ENCODE peak calls at places on chromosomes 12 and 14, in ten cellular contexts. X, S, H, U, W, V, K, N, P and F are unnamed samples.
A peak's percentile ranks its signal among the peaks of the same experiment; 100 is the strongest.

GRCh38 chr12:31728289-31728916 is 418 bp downstream of the AMN1 start:
- DNase-seq in X (peak; percentile 52), S (no peak), H (no peak), U (peak; percentile 65), W (no peak), V (peak; percentile 71), K (no peak), N (peak; percentile 78), P (no peak), F (no peak)

GRCh38 chr14:91509083-91509877 is 830 bp downstream of the PPP4R3A start:
- DNase-seq in X (peak; percentile 44), S (no peak), H (peak; percentile 45), U (peak; percentile 46), W (no peak), V (peak; percentile 38), K (peak; percentile 18), N (peak; percentile 54), P (no peak), F (no peak)

GRCh38 chr14:65718629-65719028 is 306.1 kb downstream of the FUT8 start:
- DNase-seq in X (no peak), S (no peak), H (no peak), U (no peak), W (no peak), V (no peak), K (no peak), N (no peak), P (no peak), F (no peak)

GRCh38 chr12:122306407-122306806 is 40.1 kb upstream of the VPS33A start:
- DNase-seq in X (no peak), S (no peak), H (no peak), U (peak; percentile 5), W (no peak), V (peak; percentile 72), K (no peak), N (no peak), P (no peak), F (no peak)

GRCh38 chr12:119082496-119082895 is 96.2 kb upstream of the HSPB8 start:
- DNase-seq in X (no peak), S (no peak), H (no peak), U (no peak), W (no peak), V (no peak), K (no peak), N (peak; percentile 23), P (no peak), F (no peak)

GRCh38 chr12:64560395-64561301 is 49.6 kb upstream of the RASSF3 start:
- DNase-seq in X (no peak), S (peak; percentile 100), H (no peak), U (no peak), W (peak; percentile 98), V (peak; percentile 14), K (no peak), N (no peak), P (no peak), F (peak; percentile 99)

GRCh38 chr12:43309845-43310405 is 242.1 kb downstream of the ADAMTS20 start:
- DNase-seq in X (no peak), S (peak; percentile 74), H (no peak), U (no peak), W (peak; percentile 95), V (no peak), K (no peak), N (no peak), P (no peak), F (peak; percentile 96)

GRCh38 chr12:126108247-126108646 is 1043.0 kb downstream of the AACS start:
- DNase-seq in X (no peak), S (no peak), H (no peak), U (no peak), W (no peak), V (no peak), K (no peak), N (no peak), P (no peak), F (no peak)

GRCh38 chr14:89359477-89360222 is 57.4 kb downstream of the FOXN3 start:
- DNase-seq in X (peak; percentile 36), S (no peak), H (no peak), U (no peak), W (no peak), V (no peak), K (no peak), N (no peak), P (no peak), F (no peak)

GRCh38 chr14:62126885-62127478 is 364.8 kb downstream of the SNAPC1 start:
- DNase-seq in X (no peak), S (peak; percentile 78), H (no peak), U (peak; percentile 56), W (no peak), V (peak; percentile 34), K (peak; percentile 64), N (no peak), P (no peak), F (peak; percentile 32)

GRCh38 chr14:71988954-71989353 is 56.7 kb downstream of the RGS6 start:
- DNase-seq in X (no peak), S (no peak), H (no peak), U (no peak), W (no peak), V (no peak), K (no peak), N (no peak), P (no peak), F (no peak)

GRCh38 chr12:9786726-9787339 is 26.1 kb upstream of the CD69 start:
- DNase-seq in X (no peak), S (no peak), H (no peak), U (no peak), W (no peak), V (no peak), K (no peak), N (no peak), P (no peak), F (no peak)

GRCh38 chr12:124399622-124400021 is 104.7 kb downstream of the RFLNA start:
- DNase-seq in X (no peak), S (no peak), H (no peak), U (peak; percentile 16), W (no peak), V (peak; percentile 53), K (peak; percentile 23), N (no peak), P (no peak), F (no peak)

GRCh38 chr12:124039276-124039675 is 66.3 kb downstream of the ZNF664 start:
- DNase-seq in X (peak; percentile 71), S (peak; percentile 35), H (no peak), U (no peak), W (no peak), V (no peak), K (no peak), N (no peak), P (no peak), F (peak; percentile 4)

GRCh38 chr12:114711689-114712152 is 27.7 kb upstream of the TBX3 start:
- DNase-seq in X (no peak), S (no peak), H (no peak), U (no peak), W (no peak), V (no peak), K (no peak), N (no peak), P (no peak), F (no peak)

GRCh38 chr12:114713466-114714215 is 29.7 kb upstream of the TBX3 start:
- DNase-seq in X (no peak), S (no peak), H (no peak), U (no peak), W (no peak), V (no peak), K (no peak), N (no peak), P (no peak), F (no peak)

GRCh38 chr12:114709112-114709511 is 25.1 kb upstream of the TBX3 start:
- DNase-seq in X (no peak), S (no peak), H (no peak), U (no peak), W (no peak), V (no peak), K (no peak), N (no peak), P (no peak), F (no peak)

GRCh38 chr12:114710151-114710550 is 26.2 kb upstream of the TBX3 start:
- DNase-seq in X (no peak), S (no peak), H (no peak), U (no peak), W (no peak), V (no peak), K (no peak), N (no peak), P (no peak), F (no peak)
- H3K4me3 ChIP-seq in X (no peak overlapping the region), S (no peak overlapping the region), H (no peak overlapping the region), U (no peak overlapping the region), W (no peak overlapping the region), V (no peak overlapping the region), K (no peak overlapping the region), N (no peak overlapping the region), P (no peak overlapping the region), F (no peak overlapping the region)

DNA sequence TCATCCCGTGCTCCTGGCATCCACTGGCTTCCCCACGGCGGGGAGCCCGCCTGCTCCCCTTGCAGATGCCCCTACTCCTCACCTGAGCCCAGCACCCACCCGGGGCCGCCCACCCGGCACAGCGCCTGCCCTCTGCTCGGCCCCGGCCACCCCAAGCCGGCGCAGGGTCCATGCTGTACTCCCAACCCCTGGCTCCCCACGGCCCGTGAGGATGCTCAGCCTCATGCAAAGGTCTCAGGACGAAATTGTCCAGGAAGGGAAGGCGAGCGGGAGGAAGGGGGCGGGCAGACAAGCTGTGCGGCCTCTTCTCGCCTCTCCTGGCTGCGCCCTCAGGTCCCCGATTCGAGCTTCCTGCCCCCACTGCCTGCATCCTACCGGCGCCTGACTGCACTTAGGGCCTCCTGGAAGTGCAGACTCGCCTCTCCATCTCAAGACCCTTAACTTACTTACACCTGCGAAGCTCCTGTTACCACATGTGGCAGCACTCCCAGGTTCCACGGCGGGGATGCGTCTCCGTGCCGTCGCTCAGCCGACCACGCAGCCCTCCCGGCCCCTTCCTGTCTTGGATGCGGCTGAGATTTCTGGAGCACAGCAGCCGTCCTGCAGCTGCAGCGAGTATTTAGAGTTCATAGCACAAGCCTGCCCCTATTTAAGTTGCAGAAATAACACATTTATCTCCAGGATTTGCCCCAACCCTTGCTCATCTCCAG is 18.0 kb downstream of the LRCOL1 start:
- DNase-seq in X (no peak), S (no peak), H (no peak), U (no peak), W (no peak), V (no peak), K (no peak), N (no peak), P (no peak), F (no peak)
- H3K27me3 ChIP-seq in X (peaks cover 7% of the 10 kb centered on the region), S (no peaks in the 10 kb centered on the region), H (no peaks in the 10 kb centered on the region), U (no peaks in the 10 kb centered on the region), W (no peaks in the 10 kb centered on the region), V (peaks cover 65% of the 10 kb centered on the region), K (no peaks in the 10 kb centered on the region), N (no peaks in the 10 kb centered on the region), P (peaks cover 2% of the 10 kb centered on the region), F (peaks cover 16% of the 10 kb centered on the region)

GRCh38 chr12:70360218-70360617 is 5.9 kb upstream of the KCNMB4 start:
- DNase-seq in X (no peak), S (no peak), H (no peak), U (no peak), W (no peak), V (no peak), K (no peak), N (no peak), P (no peak), F (no peak)
- H3K4me3 ChIP-seq in X (no peak overlapping the region), S (no peak overlapping the region), H (no peak overlapping the region), U (no peak overlapping the region), W (no peak overlapping the region), V (no peak overlapping the region), K (no peak overlapping the region), N (no peak overlapping the region), P (no peak overlapping the region), F (no peak overlapping the region)

DNA sequence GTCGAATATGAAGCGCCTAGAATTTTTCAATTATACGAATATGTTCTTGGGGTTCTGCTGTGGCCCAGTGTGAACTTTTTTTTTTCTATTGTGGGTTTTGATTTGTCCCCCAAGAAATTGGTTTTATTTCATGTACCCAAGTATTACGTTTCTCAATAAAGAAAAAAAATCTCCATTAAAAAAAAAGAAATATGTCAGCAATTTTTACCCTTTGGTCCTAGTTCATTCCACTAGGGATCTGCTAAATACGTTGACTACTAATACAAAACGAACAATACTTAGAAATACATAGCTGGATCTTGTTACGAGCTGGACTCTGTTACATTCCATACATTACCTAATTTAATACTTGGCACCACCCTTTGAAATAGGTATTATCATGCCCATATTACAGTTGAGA is 216.9 kb downstream of the SLC16A7 start:
- DNase-seq in X (no peak), S (no peak), H (no peak), U (no peak), W (no peak), V (no peak), K (no peak), N (no peak), P (no peak), F (no peak)
- H3K27me3 ChIP-seq in X (no peaks in the 10 kb centered on the region), S (no peaks in the 10 kb centered on the region), H (no peaks in the 10 kb centered on the region), U (no peaks in the 10 kb centered on the region), W (no peaks in the 10 kb centered on the region), V (no peaks in the 10 kb centered on the region), K (no peaks in the 10 kb centered on the region), N (no peaks in the 10 kb centered on the region), P (no peaks in the 10 kb centered on the region), F (no peaks in the 10 kb centered on the region)